ENCODE peak calls at places on chromosomes 5 and 9, in eight cellular contexts. M, S, F, B, N, O, Y and P are unnamed samples.
A peak's percentile ranks its signal among the peaks of the same experiment; 100 is the strongest.

GRCh38 chr5:76083555-76084495 is 642 bp downstream of the SV2C start:
- DNase-seq in M (no peak), S (no peak), F (no peak), B (peak; percentile 24), N (no peak), O (no peak), Y (no peak), P (peak; percentile 15)

GRCh38 chr5:106303911-106304310 is 1366.8 kb downstream of the EFNA5 start:
- DNase-seq in M (no peak), S (no peak), F (no peak), B (no peak), N (no peak), O (no peak), Y (no peak), P (no peak)

GRCh38 chr5:96687812-96688453 is 25.8 kb downstream of the CAST start:
- DNase-seq in M (peak; percentile 39), S (no peak), F (peak; percentile 81), B (no peak), N (no peak), O (no peak), Y (no peak), P (no peak)

GRCh38 chr9:107174441-107174840 is 108.6 kb upstream of the RAD23B start:
- DNase-seq in M (no peak), S (no peak), F (no peak), B (no peak), N (no peak), O (no peak), Y (no peak), P (no peak)

GRCh38 chr5:127944125-127944524 is 139.4 kb upstream of the SLC12A2 start:
- DNase-seq in M (no peak), S (no peak), F (no peak), B (no peak), N (no peak), O (no peak), Y (no peak), P (no peak)

GRCh38 chr9:21559402-21560280 is 77.5 kb upstream of the IFNE start:
- DNase-seq in M (no peak), S (peak; percentile 23), F (peak; percentile 68), B (peak; percentile 36), N (peak; percentile 51), O (no peak), Y (peak; percentile 79), P (peak; percentile 46)

GRCh38 chr5:41193462-41194166 is 19.7 kb downstream of the C6 start:
- DNase-seq in M (no peak), S (peak; percentile 91), F (peak; percentile 7), B (no peak), N (peak; percentile 90), O (peak; percentile 97), Y (peak; percentile 99), P (peak; percentile 96)

GRCh38 chr9:84166828-84167400 is 173.6 kb downstream of the SLC28A3 start:
- DNase-seq in M (no peak), S (no peak), F (no peak), B (no peak), N (no peak), O (no peak), Y (no peak), P (no peak)

GRCh38 chr5:117486879-117487391 is 912.3 kb upstream of the SEMA6A start:
- DNase-seq in M (peak; percentile 43), S (peak; percentile 9), F (no peak), B (no peak), N (no peak), O (no peak), Y (no peak), P (no peak)

GRCh38 chr5:144028058-144028457 is 142.4 kb downstream of the YIPF5 start:
- DNase-seq in M (no peak), S (no peak), F (peak; percentile 47), B (no peak), N (no peak), O (peak; percentile 23), Y (no peak), P (no peak)

GRCh38 chr5:159764283-159764927 is 151.9 kb upstream of the ADRA1B start:
- DNase-seq in M (no peak), S (no peak), F (no peak), B (no peak), N (no peak), O (peak; percentile 49), Y (no peak), P (peak; percentile 40)

GRCh38 chr5:149410721-149411432 is 31.8 kb upstream of the IL17B start:
- DNase-seq in M (no peak), S (no peak), F (no peak), B (no peak), N (peak; percentile 36), O (no peak), Y (no peak), P (no peak)
- TF ChIP-seq POLR2A in M (no peak), S (no peak), F (no peak), B (no peak), N (no peak), O (no peak), Y (no peak), P (no peak)

DNA sequence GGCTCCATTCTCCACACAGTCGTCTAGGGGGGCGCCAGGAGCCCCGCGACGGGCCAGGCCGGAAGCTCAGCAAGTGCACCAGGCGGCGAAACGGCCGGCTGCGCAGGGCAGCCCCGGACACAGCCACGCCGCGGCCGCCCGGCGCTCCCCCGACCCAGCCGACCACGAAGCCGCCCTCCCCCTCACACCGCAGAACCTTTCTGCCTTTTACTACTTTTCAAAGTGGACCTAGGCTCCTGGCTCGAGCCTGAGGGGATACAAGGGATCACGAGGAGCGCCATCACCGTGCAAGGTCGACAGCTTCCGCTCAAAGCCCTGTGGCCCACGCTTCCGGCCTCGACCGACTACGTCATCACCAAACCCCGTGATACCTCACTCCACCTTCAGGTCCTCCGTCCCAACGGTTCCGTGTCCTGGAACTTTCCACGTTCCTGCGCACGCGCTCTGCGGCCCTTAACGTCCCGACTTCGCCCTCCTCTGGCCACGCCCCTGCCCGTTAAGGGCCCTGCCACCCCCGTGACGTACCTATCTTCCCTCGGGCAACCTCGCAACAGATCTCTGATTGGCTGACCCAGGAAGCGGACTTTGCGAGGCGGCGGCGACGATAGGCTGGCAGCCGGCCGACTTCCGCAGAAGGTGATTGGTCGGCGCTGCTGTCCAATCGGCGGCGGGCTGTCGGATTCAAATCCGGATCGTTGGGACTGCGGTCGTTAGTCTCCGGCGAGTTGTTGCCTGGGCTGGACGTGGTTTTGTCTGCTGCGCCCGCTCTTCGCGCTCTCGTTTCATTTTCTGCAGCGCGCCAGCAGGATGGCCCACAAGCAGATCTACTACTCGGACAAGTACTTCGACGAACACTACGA is at the start of gene CKS2:
- DNase-seq in M (peak; percentile 100), S (peak; percentile 100), F (peak; percentile 100), B (peak; percentile 91), N (peak; percentile 100), O (peak; percentile 100), Y (peak; percentile 100), P (peak; percentile 100)
- TF ChIP-seq POLR2A in M (peak; percentile 96), S (peak; percentile 97), F (peak; percentile 95), B (peak; percentile 97), N (peak; percentile 97), O (peak; percentile 95), Y (no peak), P (peak; percentile 97)

GRCh38 chr9:112486221-112487007 is at the start of gene KIAA1958:
- DNase-seq in M (peak; percentile 63), S (peak; percentile 89), F (peak; percentile 58), B (peak; percentile 83), N (peak; percentile 47), O (peak; percentile 77), Y (peak; percentile 91), P (peak; percentile 91)
- TF ChIP-seq POLR2A in M (peak; percentile 88), S (peak; percentile 61), F (peak; percentile 66), B (peak; percentile 98), N (no peak), O (no peak), Y (no peak), P (no peak)

DNA sequence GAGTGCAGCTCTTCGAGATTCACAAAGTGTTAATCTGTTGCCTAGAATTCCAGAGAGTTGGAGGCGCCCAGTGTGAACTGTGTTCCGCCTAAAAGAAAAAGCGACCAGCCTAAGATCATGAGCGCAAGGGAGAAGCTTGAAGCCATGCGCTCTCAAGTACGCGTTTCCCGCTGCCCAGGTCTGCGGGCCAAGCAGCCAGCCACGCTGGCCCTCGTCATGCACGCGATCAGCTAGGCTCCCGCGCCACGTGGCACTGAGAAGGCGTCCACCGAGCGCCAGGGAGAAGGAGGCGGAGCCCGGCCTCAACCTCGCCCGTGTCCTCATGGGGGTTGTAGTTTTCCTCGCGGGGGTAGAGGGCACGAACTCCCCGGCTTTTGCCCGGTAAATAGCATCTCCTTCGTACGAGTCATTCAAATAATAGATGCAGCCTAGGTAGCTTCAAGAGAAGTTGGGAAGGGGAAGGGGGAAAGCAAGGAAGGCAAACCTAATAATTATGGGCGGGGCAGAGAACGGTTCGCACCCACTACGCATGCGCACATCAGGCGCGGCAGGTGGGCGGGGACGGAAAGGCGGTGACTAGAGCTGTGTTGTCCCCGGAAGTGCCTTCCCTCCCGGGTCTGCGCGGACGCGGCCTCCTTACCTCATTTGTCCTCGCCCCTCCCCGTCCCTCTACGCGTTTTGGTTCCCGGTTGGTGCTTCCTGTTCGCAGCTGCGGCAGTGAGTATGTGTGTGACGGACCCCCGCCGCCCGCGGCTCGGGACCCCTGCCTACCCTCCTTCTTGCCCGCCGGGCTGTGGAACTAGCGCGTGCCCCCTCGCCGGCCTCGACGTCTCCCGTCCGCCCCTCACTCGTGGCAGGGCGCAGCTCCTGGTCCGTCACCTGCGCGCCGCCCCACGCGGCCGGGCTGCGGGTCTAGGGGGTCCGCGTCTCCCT is at the start of gene ZCCHC7:
- DNase-seq in M (peak; percentile 86), S (peak; percentile 98), F (peak; percentile 94), B (peak; percentile 89), N (peak; percentile 95), O (peak; percentile 95), Y (peak; percentile 96), P (peak; percentile 98)
- TF ChIP-seq POLR2A in M (peak; percentile 33), S (peak; percentile 96), F (peak; percentile 66), B (peak; percentile 86), N (no peak), O (peak; percentile 82), Y (no peak), P (no peak)

GRCh38 chr9:682633-683508 is 158.6 kb upstream of the DMRT1 start:
- DNase-seq in M (no peak), S (peak; percentile 58), F (peak; percentile 94), B (no peak), N (no peak), O (no peak), Y (peak; percentile 81), P (no peak)

GRCh38 chr9:684055-684949 is 157.2 kb upstream of the DMRT1 start:
- DNase-seq in M (no peak), S (no peak), F (peak; percentile 81), B (no peak), N (no peak), O (peak; percentile 51), Y (no peak), P (no peak)

GRCh38 chr9:683509-684021 is 157.9 kb upstream of the DMRT1 start:
- DNase-seq in M (no peak), S (no peak), F (no peak), B (no peak), N (no peak), O (no peak), Y (no peak), P (no peak)

GRCh38 chr9:686381-686813 is 155.1 kb upstream of the DMRT1 start:
- DNase-seq in M (no peak), S (no peak), F (peak; percentile 87), B (no peak), N (peak; percentile 77), O (peak; percentile 56), Y (no peak), P (no peak)

GRCh38 chr9:684950-685340 is 156.6 kb upstream of the DMRT1 start:
- DNase-seq in M (no peak), S (no peak), F (peak; percentile 89), B (no peak), N (no peak), O (no peak), Y (no peak), P (no peak)
- TF ChIP-seq POLR2A in M (no peak), S (no peak), F (no peak), B (no peak), N (no peak), O (peak; percentile 27), Y (no peak), P (no peak)